ENCODE peak calls at places on chromosomes 3 and 15, in eight cellular contexts. H is AG20443; G is hepatic stellate cell; P is activated naive CD4-positive, alpha-beta T cell treated with anti-CD3 and anti-CD28 coated beads, Interleukin-2, amount 10 ng/mL, durations not matched to agents 7 days and 5 days; R is activated CD4-positive, alpha-beta T cell treated with anti-CD3 and anti-CD28 coated beads, Interleukin-2, amount 50 U/mL, for 24 hours; M is hippocampal formation; Y is left cardiac atrium; U is HS-5. Z is an unnamed sample.

GRCh38 chr3:48435774-48436476 is 4.0 kb downstream of the CCDC51 start:
- DNase-seq in U (no peak), Y (peak), P (peak), H (peak), G (peak), R (peak), M (peak), Z (peak)

GRCh38 chr3:11556851-11557644 is 86.7 kb downstream of the VGLL4 start:
- DNase-seq in Y (peak), G (peak), R (no peak), M (no peak), H (peak), U (no peak), P (no peak), Z (peak)

GRCh38 chr3:9384141-9384828 is 13.1 kb upstream of the SETD5 start:
- DNase-seq in R (no peak), Y (no peak), U (no peak), P (no peak), G (no peak), H (no peak), M (no peak), Z (no peak)

GRCh38 chr15:38563723-38564519 is 693 bp downstream of the RASGRP1 start:
- DNase-seq in M (peak), U (no peak), R (peak), P (peak), Y (peak), H (peak), G (peak), Z (peak)

GRCh38 chr3:176078916-176079315 is 1118.4 kb downstream of the TBL1XR1 start:
- DNase-seq in U (no peak), G (no peak), P (no peak), H (peak), R (no peak), M (no peak), Y (no peak), Z (no peak)

GRCh38 chr3:12663311-12663935 is 494 bp downstream of the RAF1 start:
- DNase-seq in Y (peak), M (peak), R (peak), G (peak), H (peak), U (no peak), P (no peak), Z (no peak)

GRCh38 chr3:155704771-155705559 is 39.9 kb downstream of the PLCH1 start:
- DNase-seq in H (no peak), R (no peak), G (no peak), Y (no peak), M (peak), P (no peak), U (no peak), Z (no peak)

GRCh38 chr3:161343986-161344385 is 27.3 kb downstream of the SPTSSB start:
- DNase-seq in Y (no peak), G (no peak), M (no peak), P (no peak), U (no peak), H (no peak), R (no peak), Z (no peak)

GRCh38 chr15:40314723-40315276 is 7.1 kb upstream of the PLCB2 start:
- DNase-seq in P (no peak), H (peak), R (no peak), U (peak), Y (peak), M (no peak), G (peak), Z (peak)

GRCh38 chr3:58924581-58924980 is 125.2 kb downstream of the CFAP20DC start:
- DNase-seq in R (no peak), G (no peak), P (no peak), M (no peak), U (peak), Y (no peak), H (no peak), Z (no peak)

GRCh38 chr3:5479229-5479799 is 291.8 kb downstream of the EDEM1 start:
- DNase-seq in P (no peak), Y (no peak), U (no peak), R (no peak), G (no peak), M (no peak), H (no peak), Z (no peak)